ENCODE peak calls at places on chromosome 7, in eight cellular contexts. H, C, P, J, M, B, E and U are unnamed samples.

GRCh38 chr7:1049006-1049741 is 4.8 kb downstream of the GPR146 start:
- DNase-seq in H (no peak), C (no peak), P (peak; percentile 36), J (no peak), M (no peak), B (no peak), E (no peak), U (no peak)

GRCh38 chr7:921071-921461 is 33.4 kb downstream of the ADAP1 start:
- DNase-seq in H (no peak), C (no peak), P (no peak), J (no peak), M (no peak), B (no peak), E (no peak), U (no peak)

GRCh38 chr7:18593602-18594279 is 98.2 kb downstream of the HDAC9 start:
- DNase-seq in H (no peak), C (peak; percentile 16), P (no peak), J (no peak), M (no peak), B (no peak), E (no peak), U (no peak)

GRCh38 chr7:108413782-108414492 is 42.3 kb downstream of the NRCAM start:
- DNase-seq in H (no peak), C (no peak), P (no peak), J (peak; percentile 57), M (no peak), B (no peak), E (no peak), U (no peak)

GRCh38 chr7:159142730-159143129 is 1.9 kb downstream of the VIPR2 start:
- DNase-seq in H (no peak), C (no peak), P (no peak), J (no peak), M (no peak), B (no peak), E (no peak), U (no peak)

GRCh38 chr7:5377279-5377678 is 46.4 kb downstream of the TNRC18 start:
- DNase-seq in H (no peak), C (no peak), P (no peak), J (no peak), M (no peak), B (no peak), E (no peak), U (no peak)

GRCh38 chr7:44201813-44202212 is 1.0 kb downstream of the YKT6 start:
- DNase-seq in H (no peak), C (no peak), P (no peak), J (no peak), M (no peak), B (no peak), E (no peak), U (no peak)

GRCh38 chr7:92058040-92058439 is 76.2 kb downstream of the CYP51A1 start:
- DNase-seq in H (no peak), C (peak; percentile 15), P (no peak), J (no peak), M (no peak), B (no peak), E (no peak), U (no peak)

GRCh38 chr7:105721571-105722104 is 140.3 kb upstream of the EFCAB10 start:
- DNase-seq in H (no peak), C (no peak), P (no peak), J (no peak), M (no peak), B (no peak), E (no peak), U (peak; percentile 18)

GRCh38 chr7:151624246-151624928 is 104.7 kb upstream of the RHEB start:
- DNase-seq in H (no peak), C (no peak), P (peak; percentile 72), J (no peak), M (no peak), B (no peak), E (no peak), U (no peak)

GRCh38 chr7:50826371-50827172 is 43.9 kb upstream of the GRB10 start:
- DNase-seq in H (no peak), C (no peak), P (no peak), J (peak; percentile 64), M (no peak), B (no peak), E (peak; percentile 38), U (no peak)

GRCh38 chr7:749121-749520 is 22.0 kb upstream of the PRKAR1B start:
- DNase-seq in H (no peak), C (no peak), P (peak; percentile 76), J (no peak), M (no peak), B (peak; percentile 59), E (no peak), U (no peak)

GRCh38 chr7:157760004-157760730 is 423.4 kb downstream of the DNAJB6 start:
- DNase-seq in H (peak; percentile 47), C (peak; percentile 4), P (no peak), J (no peak), M (no peak), B (no peak), E (peak; percentile 7), U (no peak)

GRCh38 chr7:121901026-121901425 is 28.1 kb downstream of the PTPRZ1 start:
- DNase-seq in H (no peak), C (no peak), P (no peak), J (no peak), M (no peak), B (no peak), E (no peak), U (no peak)

GRCh38 chr7:51731086-51731485 is 414.5 kb upstream of the COBL start:
- DNase-seq in H (no peak), C (no peak), P (no peak), J (peak; percentile 49), M (no peak), B (no peak), E (no peak), U (no peak)

GRCh38 chr7:50661345-50662058 is 96.3 kb upstream of the DDC start:
- DNase-seq in H (peak; percentile 43), C (peak; percentile 17), P (no peak), J (no peak), M (no peak), B (no peak), E (no peak), U (no peak)

GRCh38 chr7:70571403-70571911 is 560.5 kb upstream of the GALNT17 start:
- DNase-seq in H (no peak), C (no peak), P (no peak), J (peak; percentile 70), M (peak; percentile 64), B (no peak), E (peak; percentile 86), U (no peak)